ENCODE peak calls at places on chromosomes 3 and 15, in four cellular contexts. Z is HT-29, W is D341Med, P is coronary artery. F is an unnamed sample.

GRCh38 chr3:193269343-193269742 is 28.3 kb downstream of the PLAAT1 start:
- DNase-seq in Z (no peak), W (no peak), P (no peak), F (no peak)

GRCh38 chr15:77021803-77022381 is 27.0 kb downstream of the PSTPIP1 start:
- DNase-seq in Z (no peak), W (no peak), P (no peak), F (peak)

GRCh38 chr3:101038393-101038792 is 45.2 kb upstream of the ABI3BP start:
- DNase-seq in Z (no peak), W (no peak), P (no peak), F (no peak)

GRCh38 chr3:150391200-150391599 is 16.9 kb upstream of the TSC22D2 start:
- DNase-seq in Z (no peak), W (no peak), P (no peak), F (peak)

GRCh38 chr3:87298111-87298718 is 21.8 kb upstream of the POU1F1 start:
- DNase-seq in Z (peak), W (peak), P (no peak), F (peak)

GRCh38 chr3:50516048-50516871 is 12.8 kb upstream of the CACNA2D2 start:
- DNase-seq in Z (no peak), W (peak), P (no peak), F (peak)

GRCh38 chr3:134527037-134527436 is 41.2 kb downstream of the CEP63 start:
- DNase-seq in Z (peak), W (peak), P (no peak), F (no peak)

GRCh38 chr15:36817776-36818175 is 238.3 kb downstream of the CDIN1 start:
- DNase-seq in Z (no peak), W (no peak), P (no peak), F (no peak)

GRCh38 chr3:29949131-29949530 is 657.3 kb upstream of the TGFBR2 start:
- DNase-seq in Z (no peak), W (no peak), P (no peak), F (peak)

GRCh38 chr15:30859091-30859874 is 44.4 kb upstream of the FAN1 start:
- DNase-seq in Z (peak), W (peak), P (no peak), F (peak)

GRCh38 chr3:140276698-140277097 is 341.7 kb downstream of the CLSTN2 start:
- DNase-seq in Z (peak), W (no peak), P (no peak), F (peak)

GRCh38 chr15:53591041-53591440 is 168.4 kb downstream of the WDR72 start:
- DNase-seq in Z (no peak), W (no peak), P (no peak), F (no peak)

GRCh38 chr3:10522646-10523303 is 17.4 kb upstream of the ATP2B2 start:
- DNase-seq in Z (no peak), W (no peak), P (peak), F (no peak)

GRCh38 chr15:97168704-97169475 is 791.6 kb upstream of the ARRDC4 start:
- DNase-seq in Z (no peak), W (no peak), P (no peak), F (no peak)

GRCh38 chr3:112132554-112132953 is 494 bp downstream of the GCSAM start:
- DNase-seq in Z (no peak), W (no peak), P (no peak), F (no peak)

GRCh38 chr15:31308185-31308639 is 18.4 kb upstream of the KLF13 start:
- DNase-seq in Z (no peak), W (no peak), P (no peak), F (no peak)

GRCh38 chr3:19124752-19125151 is 23.6 kb upstream of the KCNH8 start:
- DNase-seq in Z (no peak), W (no peak), P (no peak), F (no peak)

GRCh38 chr15:82680200-82681102 is 29.2 kb downstream of the AP3B2 start:
- DNase-seq in Z (no peak), W (no peak), P (peak), F (no peak)

GRCh38 chr3:52453496-52454234 is at the start of gene TNNC1:
- DNase-seq in Z (peak), W (no peak), P (no peak), F (no peak)

GRCh38 chr15:69747193-69747592 is 294.6 kb downstream of the RPLP1 start:
- DNase-seq in Z (no peak), W (no peak), P (no peak), F (no peak)

GRCh38 chr15:66864871-66865281 is 162.8 kb downstream of the SMAD6 start:
- DNase-seq in Z (no peak), W (peak), P (peak), F (no peak)

GRCh38 chr15:49847937-49848823 is 227.3 kb downstream of the DTWD1 start:
- DNase-seq in Z (no peak), W (no peak), P (no peak), F (peak)

GRCh38 chr3:179503640-179504039 is 52.4 kb upstream of the GNB4 start:
- DNase-seq in Z (no peak), W (no peak), P (no peak), F (no peak)

GRCh38 chr15:62021991-62022600 is 38.2 kb downstream of the VPS13C start:
- DNase-seq in Z (peak), W (peak), P (no peak), F (peak)